ENCODE peak calls at places on chromosome 1, in ten cellular contexts. U, O, S, D, A, C, X, Q, W and I are unnamed samples.

GRCh38 chr1:182149411-182149965 is 88.0 kb upstream of the ZNF648 start:
- DNase-seq in A (no peak), D (no peak), U (no peak), S (peak; percentile 96), X (no peak), Q (no peak), O (no peak), W (peak; percentile 34), C (peak; percentile 48), I (peak; percentile 37)

GRCh38 chr1:36387141-36387949 is 1.6 kb upstream of the STK40 start:
- DNase-seq in W (peak; percentile 41), A (no peak), O (no peak), D (no peak), X (no peak), S (peak; percentile 88), U (no peak), C (no peak), Q (no peak), I (no peak)

GRCh38 chr1:53014791-53015507 is 47.1 kb upstream of the PODN start:
- DNase-seq in O (peak; percentile 67), D (peak; percentile 61), S (peak; percentile 93), C (peak; percentile 88), U (peak; percentile 84), W (peak; percentile 63), A (peak; percentile 81), X (peak; percentile 72), Q (peak; percentile 88), I (peak; percentile 83)

GRCh38 chr1:26111530-26112406 is at the start of gene PDIK1L:
- DNase-seq in X (peak; percentile 97), C (peak; percentile 92), W (peak; percentile 95), U (peak; percentile 95), D (peak; percentile 92), O (peak; percentile 96), S (peak; percentile 99), Q (peak; percentile 95), A (peak; percentile 97), I (peak; percentile 92)

GRCh38 chr1:1001631-1002300 is 1.9 kb upstream of the HES4 start:
- DNase-seq in D (peak; percentile 79), Q (peak; percentile 84), U (peak; percentile 77), W (peak; percentile 80), X (peak; percentile 88), A (peak; percentile 95), O (peak; percentile 92), C (peak; percentile 83), S (peak; percentile 78), I (peak; percentile 90)

GRCh38 chr1:112057736-112058135 is 68.3 kb upstream of the KCND3 start:
- DNase-seq in S (no peak), Q (no peak), U (no peak), X (no peak), D (no peak), W (no peak), O (no peak), A (no peak), C (no peak), I (no peak)

GRCh38 chr1:78303620-78304019 is 187.2 kb upstream of the PTGFR start:
- DNase-seq in O (no peak), U (no peak), S (peak; percentile 96), A (no peak), W (peak; percentile 25), X (no peak), Q (no peak), C (peak; percentile 56), D (no peak), I (no peak)

GRCh38 chr1:186440584-186440983 is 20.3 kb downstream of the PDC start:
- DNase-seq in D (no peak), A (no peak), U (no peak), C (no peak), O (no peak), X (no peak), W (no peak), Q (no peak), S (no peak), I (no peak)

GRCh38 chr1:180630408-180631196 is 1.2 kb upstream of the XPR1 start:
- DNase-seq in X (no peak), C (no peak), W (no peak), S (no peak), Q (no peak), A (no peak), U (no peak), D (no peak), O (no peak), I (no peak)

GRCh38 chr1:239189998-239190512 is 196.3 kb upstream of the CHRM3 start:
- DNase-seq in Q (no peak), U (no peak), W (no peak), X (no peak), C (no peak), D (no peak), O (no peak), S (peak; percentile 0), A (no peak), I (no peak)

GRCh38 chr1:4700801-4701200 is 46.4 kb downstream of the AJAP1 start:
- DNase-seq in D (no peak), X (no peak), A (no peak), C (no peak), O (no peak), Q (no peak), U (no peak), S (no peak), W (no peak), I (no peak)

GRCh38 chr1:205438213-205439158 is 16.6 kb upstream of the LEMD1 start:
- DNase-seq in S (peak; percentile 77), Q (peak; percentile 83), O (peak; percentile 58), W (peak; percentile 75), C (peak; percentile 90), X (no peak), A (no peak), U (no peak), D (peak; percentile 63), I (no peak)

DNA sequence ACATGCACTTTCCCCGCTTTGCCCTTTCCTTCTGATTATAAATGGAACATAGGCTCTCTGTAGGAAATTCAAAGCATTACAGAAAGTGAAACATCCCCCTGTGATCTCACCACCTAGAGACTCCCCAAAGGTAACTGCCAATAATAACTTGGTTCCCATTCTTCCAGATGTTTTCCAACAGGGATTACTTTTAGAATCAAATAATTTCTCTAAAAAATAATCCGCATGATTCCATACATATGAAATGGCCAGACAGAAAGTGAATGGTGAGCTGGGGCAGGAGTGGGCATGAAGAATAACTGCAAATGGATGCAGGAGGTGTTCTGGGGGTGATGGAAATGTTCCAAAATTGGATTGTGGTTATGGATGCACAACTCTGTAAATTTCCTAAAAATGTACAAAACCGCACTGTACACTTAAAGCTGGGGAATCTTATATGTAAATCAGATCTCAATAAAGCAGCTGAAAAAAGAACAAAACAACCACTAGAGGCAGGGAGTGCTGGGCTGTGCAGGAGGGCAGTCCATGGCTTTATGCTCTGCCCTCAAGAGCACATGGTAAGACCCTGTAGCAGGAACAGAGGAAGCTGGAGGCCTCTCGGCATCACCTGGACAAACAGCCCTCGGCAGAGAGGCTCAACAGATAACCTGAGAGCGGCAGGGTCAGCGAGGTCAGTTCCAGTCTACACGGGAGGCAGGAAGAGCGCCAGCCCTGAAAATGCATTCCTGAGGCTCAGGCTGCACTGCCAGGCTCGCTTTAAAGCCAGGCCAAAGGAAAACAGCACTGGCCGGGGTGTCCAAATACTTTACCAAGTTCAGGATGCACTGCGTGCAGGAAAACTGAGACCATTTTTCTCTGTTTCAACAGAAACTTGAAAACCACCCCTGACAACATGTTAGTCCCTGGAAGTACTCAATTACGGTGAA is 39.7 kb downstream of the CAPZB start:
- DNase-seq in W (no peak), A (no peak), U (no peak), S (no peak), O (peak; percentile 29), X (no peak), C (no peak), D (peak; percentile 42), Q (peak; percentile 81), I (no peak)
- TF ChIP-seq CTCF in W (peak; percentile 19), A (no peak), U (no peak), S (peak; percentile 41), O (no peak), X (peak; percentile 63), C (peak; percentile 35), D (no peak), Q (peak; percentile 36), I (no peak)

GRCh38 chr1:244160455-244161020 is 109.5 kb downstream of the ZBTB18 start:
- DNase-seq in A (no peak), D (no peak), W (no peak), X (no peak), Q (no peak), O (no peak), S (no peak), U (no peak), C (no peak), I (no peak)

GRCh38 chr1:244158039-244158438 is 107.0 kb downstream of the ZBTB18 start:
- DNase-seq in Q (no peak), W (no peak), C (no peak), D (no peak), S (no peak), O (no peak), A (no peak), U (no peak), X (no peak), I (no peak)

GRCh38 chr1:244161111-244161510 is 110.0 kb downstream of the ZBTB18 start:
- DNase-seq in S (no peak), C (no peak), W (no peak), X (no peak), A (no peak), O (no peak), U (no peak), D (no peak), Q (no peak), I (no peak)

GRCh38 chr1:244163131-244163530 is 112.0 kb downstream of the ZBTB18 start:
- DNase-seq in A (no peak), C (no peak), D (no peak), X (no peak), Q (no peak), U (no peak), S (peak; percentile 62), W (no peak), O (no peak), I (no peak)

DNA sequence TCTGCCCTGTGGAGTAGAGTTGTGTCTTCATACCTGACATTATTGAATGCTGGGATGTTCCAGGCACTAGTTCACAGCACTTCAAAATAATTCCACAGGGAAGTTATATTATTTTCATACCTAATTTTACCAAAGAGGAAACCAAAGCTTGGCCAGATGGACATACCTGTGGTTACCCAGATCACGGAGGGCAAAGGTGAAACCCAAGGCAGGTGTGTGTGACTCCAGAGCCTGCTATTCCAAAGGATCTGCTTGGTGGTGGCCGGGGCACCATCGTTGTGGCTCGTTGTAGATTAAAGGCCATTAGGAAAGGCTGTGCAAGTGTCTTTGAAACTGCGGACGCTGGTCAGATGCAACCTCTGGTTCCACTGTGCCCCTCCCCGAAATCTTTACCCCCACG is 108.6 kb downstream of the ZBTB18 start:
- DNase-seq in O (no peak), D (no peak), S (no peak), C (no peak), A (no peak), X (no peak), W (no peak), Q (no peak), U (no peak), I (no peak)
- TF ChIP-seq CTCF in O (no peak), D (no peak), S (no peak), C (no peak), A (no peak), X (no peak), W (no peak), Q (no peak), U (no peak), I (no peak)

GRCh38 chr1:204112876-204113730 is 38.7 kb downstream of the ETNK2 start:
- DNase-seq in Q (no peak), D (no peak), U (no peak), X (no peak), O (no peak), S (peak; percentile 45), A (no peak), C (no peak), W (no peak), I (no peak)
- TF ChIP-seq CTCF in Q (no peak), D (no peak), U (no peak), X (no peak), O (no peak), S (no peak), A (no peak), C (no peak), W (no peak), I (no peak)

GRCh38 chr1:45508295-45509151 is 8.4 kb downstream of the MMACHC start:
- DNase-seq in C (no peak), W (no peak), X (no peak), S (peak; percentile 41), O (no peak), A (no peak), U (no peak), Q (no peak), D (no peak), I (no peak)
- TF ChIP-seq CTCF in C (peak; percentile 22), W (no peak), X (peak; percentile 41), S (peak; percentile 4), O (no peak), A (no peak), U (no peak), Q (peak; percentile 15), D (no peak), I (no peak)